ENCODE peak calls at places on chromosomes 1 and 21, in five cellular contexts. O is uterus, F is EH, X is HT1080, J is naive B cell. K is an unnamed sample.

GRCh38 chr1:65791396-65791795 is 1.3 kb upstream of the PDE4B start:
- DNase-seq in O (no peak), F (peak; percentile 34), X (no peak), J (no peak), K (no peak)

GRCh38 chr1:186044079-186044685 is 310.0 kb downstream of the HMCN1 start:
- DNase-seq in O (no peak), F (no peak), X (no peak), J (no peak), K (no peak)

GRCh38 chr1:109247401-109248365 is 1.7 kb upstream of the CELSR2 start:
- DNase-seq in O (no peak), F (no peak), X (no peak), J (no peak), K (no peak)

GRCh38 chr1:117067528-117068370 is 7.6 kb downstream of the TTF2 start:
- DNase-seq in O (peak; percentile 54), F (peak; percentile 72), X (peak; percentile 37), J (peak; percentile 21), K (peak; percentile 41)

GRCh38 chr1:45622267-45622890 is 1.5 kb downstream of the CCDC17 start:
- DNase-seq in O (no peak), F (no peak), X (no peak), J (no peak), K (no peak)

GRCh38 chr1:161008857-161009554 is 11.9 kb downstream of the F11R start:
- DNase-seq in O (no peak), F (peak; percentile 56), X (no peak), J (no peak), K (no peak)

GRCh38 chr1:54499097-54500029 is 48.7 kb upstream of the ACOT11 start:
- DNase-seq in O (no peak), F (peak; percentile 60), X (peak; percentile 29), J (no peak), K (peak; percentile 48)

GRCh38 chr1:3522112-3522511 is 67.6 kb downstream of the ARHGEF16 start:
- DNase-seq in O (no peak), F (no peak), X (no peak), J (no peak), K (no peak)

GRCh38 chr1:9145714-9146113 is 16.8 kb upstream of the GPR157 start:
- DNase-seq in O (no peak), F (no peak), X (no peak), J (no peak), K (no peak)

GRCh38 chr1:107546571-107546970 is 405.7 kb downstream of the NTNG1 start:
- DNase-seq in O (no peak), F (no peak), X (no peak), J (no peak), K (no peak)

GRCh38 chr1:114558548-114558947 is 22.9 kb downstream of the BCAS2 start:
- DNase-seq in O (no peak), F (peak; percentile 7), X (no peak), J (peak; percentile 23), K (peak; percentile 57)

GRCh38 chr21:16541366-16541765 is 811.6 kb downstream of the USP25 start:
- DNase-seq in O (no peak), F (no peak), X (no peak), J (no peak), K (no peak)

GRCh38 chr1:153963850-153964331 is 554 bp upstream of the SLC39A1 start:
- DNase-seq in O (no peak), F (peak; percentile 54), X (peak; percentile 68), J (no peak), K (no peak)

GRCh38 chr1:227758366-227758765 is 23.1 kb downstream of the SNAP47 start:
- DNase-seq in O (no peak), F (no peak), X (no peak), J (no peak), K (no peak)

GRCh38 chr1:154747841-154748766 is 122.0 kb downstream of the KCNN3 start:
- DNase-seq in O (no peak), F (peak; percentile 11), X (no peak), J (peak; percentile 8), K (no peak)

GRCh38 chr1:9538669-9539164 is 548 bp upstream of the SLC25A33 start:
- DNase-seq in O (peak; percentile 40), F (no peak), X (no peak), J (no peak), K (no peak)

GRCh38 chr1:17304827-17305177 is 3.2 kb upstream of the PADI4 start:
- DNase-seq in O (no peak), F (no peak), X (no peak), J (no peak), K (no peak)

GRCh38 chr1:236545621-236546169 is 21.9 kb downstream of the LGALS8 start:
- DNase-seq in O (no peak), F (no peak), X (no peak), J (peak; percentile 7), K (no peak)

GRCh38 chr1:205561501-205562203 is 57.2 kb downstream of the CDK18 start:
- DNase-seq in O (no peak), F (no peak), X (no peak), J (peak; percentile 9), K (no peak)

GRCh38 chr1:232271991-232272589 is 357.8 kb downstream of the SIPA1L2 start:
- DNase-seq in O (no peak), F (no peak), X (peak; percentile 34), J (no peak), K (no peak)

GRCh38 chr1:57218487-57219079 is 205.3 kb downstream of the DAB1 start:
- DNase-seq in O (no peak), F (peak; percentile 11), X (no peak), J (no peak), K (no peak)

GRCh38 chr1:20724364-20725188 is 6.8 kb upstream of the KIF17 start:
- DNase-seq in O (no peak), F (no peak), X (no peak), J (no peak), K (no peak)

GRCh38 chr1:65002508-65003315 is 36.4 kb upstream of the JAK1 start:
- DNase-seq in O (peak; percentile 97), F (peak; percentile 75), X (peak; percentile 40), J (peak; percentile 73), K (no peak)

GRCh38 chr1:181038399-181038873 is 4.7 kb downstream of the MR1 start:
- DNase-seq in O (peak; percentile 47), F (peak; percentile 80), X (peak; percentile 69), J (peak; percentile 50), K (peak; percentile 68)

GRCh38 chr21:39604951-39605350 is 7.8 kb upstream of the B3GALT5 start:
- DNase-seq in O (no peak), F (no peak), X (no peak), J (no peak), K (no peak)

GRCh38 chr1:92464588-92465255 is 22.0 kb downstream of the GFI1 start:
- DNase-seq in O (no peak), F (no peak), X (no peak), J (no peak), K (no peak)

GRCh38 chr21:46065215-46065992 is 32.5 kb upstream of the COL6A2 start:
- DNase-seq in O (peak; percentile 79), F (peak; percentile 59), X (no peak), J (no peak), K (no peak)

GRCh38 chr1:32897082-32898049 is 3.8 kb downstream of the TMEM54 start:
- DNase-seq in O (no peak), F (no peak), X (no peak), J (no peak), K (no peak)

GRCh38 chr1:17550684-17551584 is 11.4 kb downstream of the ARHGEF10L start:
- DNase-seq in O (no peak), F (peak; percentile 60), X (no peak), J (no peak), K (no peak)

GRCh38 chr1:31593770-31594632 is 17.7 kb downstream of the TINAGL1 start:
- DNase-seq in O (peak; percentile 82), F (peak; percentile 79), X (peak; percentile 64), J (peak; percentile 66), K (peak; percentile 71)

GRCh38 chr1:223088713-223089240 is 54.3 kb downstream of the TLR5 start:
- DNase-seq in O (no peak), F (no peak), X (no peak), J (no peak), K (no peak)

K was measured in OCI-LY7.